ENCODE peak calls at places on chromosomes 13 and 19, in five cellular contexts. J, L, B, M and G are unnamed samples.

GRCh38 chr13:65966991-65967451 is 1263.1 kb downstream of the PCDH9 start:
- DNase-seq in M (no peak), B (peak; percentile 44), L (peak; percentile 36), J (no peak), G (no peak)

GRCh38 chr19:30635026-30635985 is 263.1 kb downstream of the ZNF536 start:
- DNase-seq in B (no peak), L (no peak), M (no peak), J (no peak), G (no peak)

GRCh38 chr13:75493156-75493555 is 11.2 kb upstream of the TBC1D4 start:
- DNase-seq in M (no peak), B (no peak), L (no peak), J (no peak), G (no peak)

GRCh38 chr13:102567857-102568256 is 28.9 kb upstream of the TPP2 start:
- DNase-seq in B (no peak), J (no peak), L (no peak), M (no peak), G (no peak)

GRCh38 chr13:26867451-26868067 is 107.0 kb upstream of the GPR12 start:
- DNase-seq in B (no peak), J (no peak), M (no peak), L (peak; percentile 38), G (no peak)

GRCh38 chr19:18802354-18802753 is 11.2 kb upstream of the COMP start:
- DNase-seq in L (no peak), M (no peak), B (no peak), J (no peak), G (no peak)

GRCh38 chr13:46097015-46097414 is 7.8 kb downstream of the CPB2 start:
- DNase-seq in B (no peak), L (no peak), M (no peak), J (no peak), G (no peak)

GRCh38 chr13:20825476-20825875 is 51.7 kb upstream of the EEF1AKMT1 start:
- DNase-seq in B (no peak), J (no peak), M (no peak), L (peak; percentile 18), G (no peak)

GRCh38 chr19:10641248-10641647 is 12.9 kb upstream of the ILF3 start:
- DNase-seq in L (no peak), J (no peak), M (no peak), B (no peak), G (no peak)

GRCh38 chr19:38617283-38617763 is 430 bp downstream of the MAP4K1 start:
- DNase-seq in B (no peak), M (no peak), J (no peak), L (no peak), G (no peak)

GRCh38 chr13:110801044-110801443 is 87.5 kb downstream of the ING1 start:
- DNase-seq in B (no peak), M (no peak), J (no peak), L (no peak), G (no peak)

GRCh38 chr19:16821081-16821480 is 8.1 kb upstream of the SIN3B start:
- DNase-seq in L (no peak), B (no peak), M (no peak), J (no peak), G (no peak)

GRCh38 chr19:17346109-17346671 is 8.8 kb downstream of the GTPBP3 start:
- DNase-seq in B (no peak), J (peak; percentile 60), L (peak; percentile 62), M (peak; percentile 82), G (no peak)

GRCh38 chr19:6425732-6426686 is 1.4 kb upstream of the KHSRP start:
- DNase-seq in B (no peak), J (no peak), M (no peak), L (no peak), G (no peak)

GRCh38 chr19:461664-462551 is 1.1 kb upstream of the SHC2 start:
- DNase-seq in B (no peak), J (peak; percentile 53), M (peak; percentile 78), L (no peak), G (no peak)

GRCh38 chr13:99303863-99304521 is 3.2 kb downstream of the GPR183 start:
- DNase-seq in M (no peak), L (no peak), J (no peak), B (no peak), G (no peak)

GRCh38 chr13:48783181-48783630 is 129.5 kb downstream of the CYSLTR2 start:
- DNase-seq in L (peak; percentile 34), M (peak; percentile 70), J (no peak), B (peak; percentile 98), G (peak; percentile 89)

GRCh38 chr13:69619651-69620050 is 488.0 kb upstream of the ATXN8OS start:
- DNase-seq in M (no peak), B (no peak), L (no peak), J (no peak), G (no peak)

GRCh38 chr13:74575729-74576125 is 441.5 kb upstream of the KLF12 start:
- DNase-seq in J (no peak), L (peak; percentile 62), M (peak; percentile 50), B (no peak), G (peak; percentile 77)

GRCh38 chr19:676343-677105 is at the start of gene FSTL3:
- DNase-seq in M (no peak), L (no peak), J (no peak), B (no peak), G (peak; percentile 66)

GRCh38 chr13:72181661-72182060 is 314.7 kb upstream of the DACH1 start:
- DNase-seq in L (no peak), J (no peak), M (no peak), B (no peak), G (no peak)

GRCh38 chr19:54905908-54906511 is at the start of gene NCR1:
- DNase-seq in L (peak; percentile 37), B (no peak), J (no peak), M (no peak), G (no peak)

GRCh38 chr19:43591904-43592772 is 3.8 kb downstream of the IRGQ start:
- DNase-seq in M (no peak), B (no peak), L (no peak), J (no peak), G (no peak)

GRCh38 chr13:25375727-25376358 is 4.1 kb downstream of the ATP8A2 start:
- DNase-seq in M (no peak), L (peak; percentile 51), J (peak; percentile 7), B (no peak), G (no peak)

GRCh38 chr13:113639661-113640262 is 18.2 kb downstream of the ATP4B start:
- DNase-seq in J (no peak), L (no peak), B (no peak), M (peak; percentile 13), G (peak; percentile 62)

GRCh38 chr13:40124648-40125045 is 469.2 kb downstream of the COG6 start:
- DNase-seq in B (no peak), J (no peak), M (no peak), L (no peak), G (no peak)
- TF ChIP-seq POLR2AphosphoS5 in B (no peak), J (no peak), M (no peak), L (no peak), G (no peak)

GRCh38 chr19:49469828-49470614 is 4.0 kb upstream of the FLT3LG start:
- DNase-seq in J (no peak), B (no peak), M (peak; percentile 40), L (no peak), G (no peak)
- TF ChIP-seq CTCF in J (no peak), B (no peak), M (no peak), L (no peak), G (no peak)

GRCh38 chr19:13110099-13110610 is 6.4 kb downstream of the TRMT1 start:
- DNase-seq in M (no peak), L (no peak), J (no peak), B (no peak), G (no peak)
- TF ChIP-seq POLR2AphosphoS5 in M (no peak), L (no peak), J (no peak), B (no peak), G (no peak)

GRCh38 chr19:13238891-13239534 is 88.8 kb downstream of the IER2 start:
- DNase-seq in M (no peak), J (no peak), B (no peak), L (no peak), G (no peak)

GRCh38 chr19:13231663-13232062 is 81.5 kb downstream of the IER2 start:
- DNase-seq in B (no peak), L (peak; percentile 11), J (no peak), M (peak; percentile 44), G (no peak)

GRCh38 chr19:13240312-13241022 is 90.3 kb downstream of the IER2 start:
- DNase-seq in J (no peak), M (no peak), L (no peak), B (no peak), G (no peak)

GRCh38 chr19:13229246-13229645 is 79.0 kb downstream of the IER2 start:
- DNase-seq in M (no peak), B (no peak), J (no peak), L (no peak), G (no peak)

GRCh38 chr19:13234518-13234917 is 84.3 kb downstream of the IER2 start:
- DNase-seq in L (no peak), M (peak; percentile 73), J (peak; percentile 12), B (no peak), G (no peak)
- TF ChIP-seq CTCF in L (no peak), M (no peak), J (no peak), B (peak; percentile 11), G (no peak)

GRCh38 chr19:33391631-33392249 is 18.2 kb downstream of the CEBPG start:
- DNase-seq in L (no peak), B (no peak), J (no peak), M (no peak), G (no peak)

GRCh38 chr19:33390908-33391630 is 17.6 kb downstream of the CEBPG start:
- DNase-seq in M (no peak), J (no peak), L (no peak), B (no peak), G (peak; percentile 70)

GRCh38 chr19:33388817-33389573 is 15.5 kb downstream of the CEBPG start:
- DNase-seq in M (no peak), J (no peak), L (no peak), B (no peak), G (peak; percentile 82)

GRCh38 chr19:33389574-33390119 is 16.1 kb downstream of the CEBPG start:
- DNase-seq in L (no peak), M (no peak), J (no peak), B (no peak), G (peak; percentile 67)

GRCh38 chr19:33390120-33390907 is 16.8 kb downstream of the CEBPG start:
- DNase-seq in J (peak; percentile 62), L (peak; percentile 56), B (no peak), M (no peak), G (no peak)
- TF ChIP-seq POLR2AphosphoS5 in J (peak; percentile 61), L (no peak), B (peak; percentile 44), M (no peak), G (no peak)